ENCODE peak calls at places on chromosomes 5 and 9, in nine cellular contexts. F is neural progenitor cell, M is neuronal stem cell, T is OCI-LY7, X is RWPE1, A is mesenchymal stem cell, D is fibroblast of lung, W is left ventricle myocardium inferior, G is Peyer's patch. N is an unnamed sample.

GRCh38 chr9:99305820-99306811 is 84.0 kb downstream of the SEC61B start:
- DNase-seq in G (no peak), A (no peak), T (no peak), X (no peak), D (no peak), W (no peak), M (no peak), F (no peak), N (no peak)

GRCh38 chr5:67375606-67376005 is 179.0 kb upstream of the CD180 start:
- DNase-seq in X (no peak), A (no peak), M (no peak), W (no peak), G (no peak), T (no peak), F (no peak), D (no peak), N (no peak)

GRCh38 chr5:169265888-169266287 is 35.1 kb downstream of the SLIT3 start:
- DNase-seq in D (no peak), W (no peak), X (peak), A (no peak), T (no peak), F (peak), M (no peak), G (no peak), N (no peak)

GRCh38 chr5:40841068-40841805 is at the start of gene CARD6:
- DNase-seq in M (no peak), D (no peak), F (no peak), A (peak), T (no peak), G (no peak), W (no peak), X (no peak), N (no peak)

GRCh38 chr5:71632168-71632567 is 45.0 kb downstream of the MCCC2 start:
- DNase-seq in T (no peak), X (no peak), F (no peak), W (no peak), G (no peak), A (no peak), M (no peak), D (no peak), N (no peak)

GRCh38 chr5:160837749-160838593 is 14.0 kb downstream of the ATP10B start:
- DNase-seq in G (no peak), F (no peak), D (no peak), X (peak), M (no peak), T (no peak), W (no peak), A (no peak), N (no peak)

GRCh38 chr5:155938051-155938450 is 388.9 kb upstream of the SGCD start:
- DNase-seq in A (no peak), T (no peak), D (no peak), X (no peak), F (no peak), M (no peak), G (no peak), W (no peak), N (no peak)

GRCh38 chr9:113654605-113655193 is 191.2 kb downstream of the RGS3 start:
- DNase-seq in F (no peak), G (peak), M (no peak), D (peak), A (no peak), T (no peak), W (peak), X (no peak), N (no peak)

GRCh38 chr9:90987566-90987965 is 185.9 kb downstream of the SYK start:
- DNase-seq in W (no peak), D (no peak), F (no peak), X (no peak), A (no peak), M (no peak), G (no peak), T (no peak), N (no peak)

GRCh38 chr5:43034591-43034968 is 5.5 kb downstream of the ANXA2R start:
- DNase-seq in T (peak), G (no peak), W (no peak), D (peak), X (no peak), F (peak), A (peak), M (no peak), N (no peak)

GRCh38 chr5:120938604-120939003 is 474.5 kb downstream of the PRR16 start:
- DNase-seq in F (no peak), A (no peak), D (no peak), T (no peak), M (no peak), G (no peak), W (no peak), X (no peak), N (no peak)

GRCh38 chr5:181223041-181223728 is at the start of gene TRIM41:
- DNase-seq in M (peak), G (peak), T (peak), X (peak), D (peak), W (peak), F (peak), A (peak), N (peak)

GRCh38 chr5:40399349-40399748 is 280.4 kb upstream of the PTGER4 start:
- DNase-seq in T (no peak), F (no peak), W (no peak), G (no peak), D (peak), M (no peak), A (no peak), X (no peak), N (no peak)

GRCh38 chr5:56496581-56497063 is 263.5 kb upstream of the ANKRD55 start:
- DNase-seq in M (no peak), D (no peak), A (peak), X (no peak), T (no peak), F (no peak), W (no peak), G (no peak), N (no peak)

GRCh38 chr9:130323051-130323757 is 57.6 kb downstream of the HMCN2 start:
- DNase-seq in A (no peak), D (no peak), X (no peak), M (no peak), G (no peak), F (no peak), T (no peak), W (no peak), N (no peak)

GRCh38 chr5:107337281-107337680 is 333.5 kb downstream of the EFNA5 start:
- DNase-seq in D (peak), T (no peak), F (no peak), W (no peak), G (no peak), A (peak), X (peak), M (no peak), N (no peak)

GRCh38 chr9:76655121-76655531 is 109.1 kb upstream of the PCA3 start:
- DNase-seq in D (peak), G (no peak), M (no peak), X (no peak), F (no peak), W (no peak), T (no peak), A (peak), N (no peak)

GRCh38 chr5:170874017-170874416 is 12.2 kb downstream of the RANBP17 start:
- DNase-seq in F (no peak), M (no peak), G (no peak), T (no peak), A (no peak), X (no peak), D (no peak), W (no peak), N (no peak)

GRCh38 chr5:179284751-179285191 is 60.5 kb downstream of the ADAMTS2 start:
- DNase-seq in A (peak), X (no peak), D (no peak), M (no peak), W (peak), T (no peak), G (no peak), F (no peak), N (peak)

GRCh38 chr5:31585519-31586270 is 53.2 kb upstream of the PDZD2 start:
- DNase-seq in F (no peak), D (peak), M (no peak), W (no peak), T (no peak), X (no peak), A (no peak), G (no peak), N (no peak)

GRCh38 chr5:91223886-91224285 is 159.2 kb downstream of the ARRDC3 start:
- DNase-seq in X (no peak), W (no peak), G (no peak), T (no peak), D (peak), F (no peak), A (peak), M (no peak), N (no peak)

GRCh38 chr5:89445106-89445745 is 562.2 kb upstream of the MEF2C start:
- DNase-seq in D (no peak), F (no peak), M (no peak), X (no peak), W (no peak), A (no peak), G (no peak), T (no peak), N (no peak)

GRCh38 chr9:121802753-121803152 is 151.3 kb downstream of the DAB2IP start:
- DNase-seq in D (no peak), X (no peak), T (no peak), M (no peak), W (no peak), A (no peak), F (no peak), G (no peak), N (no peak)

GRCh38 chr5:135227064-135228022 is 171.7 kb downstream of the MACROH2A1 start:
- DNase-seq in X (no peak), T (no peak), F (no peak), W (no peak), M (no peak), G (peak), D (no peak), A (no peak), N (peak)

GRCh38 chr9:83385317-83385716 is 152.9 kb downstream of the FRMD3 start:
- DNase-seq in F (no peak), T (no peak), A (no peak), W (no peak), X (no peak), D (no peak), G (no peak), M (no peak), N (no peak)

GRCh38 chr9:132857601-132858342 is 20.3 kb downstream of the AK8 start:
- DNase-seq in F (peak), A (no peak), X (no peak), T (no peak), M (no peak), W (peak), D (peak), G (no peak), N (no peak)

GRCh38 chr5:317086-317811 is 4.3 kb upstream of the AHRR start:
- DNase-seq in M (peak), F (peak), A (peak), T (peak), W (no peak), X (peak), D (peak), G (no peak), N (peak)

GRCh38 chr5:103366938-103367549 is 108.5 kb downstream of the MACIR start:
- DNase-seq in W (no peak), A (no peak), T (no peak), X (no peak), G (no peak), M (no peak), F (peak), D (no peak), N (no peak)

GRCh38 chr9:35912791-35913400 is 3.6 kb downstream of the SPAAR start:
- DNase-seq in F (no peak), X (no peak), A (no peak), G (no peak), M (no peak), W (no peak), D (no peak), T (no peak), N (no peak)

GRCh38 chr5:108409781-108410180 is 27.9 kb upstream of the FBXL17 start:
- DNase-seq in A (no peak), G (no peak), W (no peak), X (no peak), D (no peak), T (no peak), M (no peak), F (peak), N (no peak)

GRCh38 chr9:88462191-88462590 is 72.8 kb upstream of the NXNL2 start:
- DNase-seq in T (no peak), D (peak), W (no peak), G (no peak), X (peak), M (no peak), F (no peak), A (no peak), N (no peak)

GRCh38 chr9:131100445-131100844 is 4.1 kb downstream of the AIF1L start:
- DNase-seq in G (no peak), D (no peak), A (no peak), W (no peak), T (no peak), X (no peak), M (no peak), F (no peak), N (peak)

GRCh38 chr9:114288233-114289051 is 34.5 kb upstream of the ORM1 start:
- DNase-seq in X (peak), W (peak), D (peak), F (peak), A (peak), M (no peak), T (no peak), G (peak), N (peak)

GRCh38 chr9:33350310-33350709 is 52.1 kb downstream of the AQP7 start:
- DNase-seq in X (peak), D (peak), G (no peak), F (no peak), W (no peak), T (no peak), A (peak), M (no peak), N (peak)

GRCh38 chr9:126536836-126537465 is 76.8 kb upstream of the LMX1B start:
- DNase-seq in W (no peak), M (no peak), G (no peak), F (no peak), A (no peak), X (no peak), D (no peak), T (no peak), N (peak)

GRCh38 chr5:69001605-69002004 is 92.2 kb upstream of the SLC30A5 start:
- DNase-seq in T (no peak), A (no peak), X (no peak), G (no peak), F (no peak), M (no peak), W (no peak), D (no peak), N (no peak)
- H3K27ac ChIP-seq in T (no peak), A (no peak), X (no peak), G (no peak), F (no peak), M (no peak), W (no peak), D (no peak), N (no peak)

GRCh38 chr5:17185776-17186175 is 31.7 kb upstream of the BASP1 start:
- DNase-seq in T (no peak), X (no peak), A (peak), G (no peak), D (peak), M (no peak), W (peak), F (no peak), N (peak)
- H3K27ac ChIP-seq in T (no peak), X (peak), A (no peak), G (no peak), D (peak), M (no peak), W (peak), F (no peak), N (peak)

GRCh38 chr9:137645211-137645610 is 26.4 kb downstream of the EHMT1 start:
- DNase-seq in T (no peak), A (no peak), D (peak), X (no peak), W (no peak), M (no peak), F (no peak), G (no peak), N (peak)
- H3K27ac ChIP-seq in T (no peak), A (no peak), D (no peak), X (no peak), W (no peak), M (no peak), F (no peak), G (no peak), N (no peak)

GRCh38 chr5:61322738-61323429 is 9.2 kb upstream of the ZSWIM6 start:
- DNase-seq in F (no peak), G (peak), W (no peak), T (no peak), D (peak), X (peak), M (no peak), A (peak), N (peak)
- H3K27ac ChIP-seq in F (no peak), G (no peak), W (no peak), T (no peak), D (no peak), X (peak), M (no peak), A (peak), N (peak)

DNA sequence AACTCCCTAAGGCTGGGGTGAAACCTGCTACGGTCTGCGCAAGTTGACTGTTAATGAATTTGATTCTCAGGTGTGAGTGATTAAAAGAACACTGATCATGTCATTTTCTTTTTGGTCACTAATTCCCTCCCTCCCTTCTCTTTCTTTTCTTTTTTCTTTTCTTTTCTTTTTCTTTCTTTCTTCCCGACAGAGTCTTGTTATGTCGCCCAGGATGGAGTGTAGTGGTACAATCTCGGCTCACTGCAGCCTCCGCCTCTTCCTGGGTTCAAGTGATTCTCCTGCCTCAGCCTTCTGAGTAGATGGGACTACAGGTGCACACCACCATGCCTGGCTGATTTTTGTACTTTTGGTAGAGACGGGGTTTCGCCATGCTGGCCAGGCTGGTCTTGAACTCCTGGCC is 2.6 kb downstream of the ANXA1 start:
- DNase-seq in F (no peak), M (no peak), D (no peak), X (no peak), T (no peak), A (no peak), G (no peak), W (no peak), N (no peak)
- H3K27ac ChIP-seq in F (no peak), M (no peak), D (peak), X (peak), T (no peak), A (peak), G (peak), W (peak), N (peak)